ENCODE peak calls at places on chromosomes 13 and 19, in five cellular contexts. M is heart right ventricle, F is NT2/D1, S is NCI-H1436, J is GM10248. Y is an unnamed sample.

GRCh38 chr19:53183146-53183545 is 10.0 kb downstream of the ZNF665 start:
- DNase-seq in S (no peak), M (no peak), F (no peak), J (no peak), Y (no peak)

GRCh38 chr19:30519607-30520205 is 147.5 kb downstream of the ZNF536 start:
- DNase-seq in S (no peak), J (no peak), M (no peak), F (no peak), Y (no peak)

GRCh38 chr13:113113846-113114271 is 8.3 kb downstream of the F7 start:
- DNase-seq in J (no peak), S (no peak), M (no peak), F (no peak), Y (no peak)

GRCh38 chr19:35429698-35430097 is 18.4 kb upstream of the FFAR2 start:
- DNase-seq in S (no peak), J (no peak), M (no peak), F (no peak), Y (no peak)

GRCh38 chr19:35124098-35125060 is 8.8 kb downstream of the FXYD3 start:
- DNase-seq in S (no peak), M (peak), F (peak), J (peak), Y (peak)

GRCh38 chr19:46386151-46386550 is 27.2 kb downstream of the CCDC8 start:
- DNase-seq in F (no peak), J (no peak), M (no peak), S (no peak), Y (no peak)

GRCh38 chr13:52405767-52406494 is at the start of gene THSD1:
- DNase-seq in J (peak), M (peak), S (no peak), F (no peak), Y (peak)

GRCh38 chr13:27140060-27140459 is 31.6 kb downstream of the USP12 start:
- DNase-seq in J (no peak), M (no peak), S (no peak), F (no peak), Y (no peak)

GRCh38 chr19:2308114-2308556 is at the start of gene LINGO3:
- DNase-seq in M (no peak), S (peak), F (no peak), J (no peak), Y (peak)

GRCh38 chr13:76330756-76331155 is 555.4 kb downstream of the KCTD12 start:
- DNase-seq in F (no peak), M (no peak), S (no peak), J (no peak), Y (no peak)

GRCh38 chr19:679418-680286 is 3.5 kb downstream of the FSTL3 start:
- DNase-seq in F (no peak), J (no peak), S (no peak), M (peak), Y (no peak)

GRCh38 chr13:33957497-33957905 is 139.6 kb downstream of the RFC3 start:
- DNase-seq in J (no peak), F (no peak), S (no peak), M (no peak), Y (no peak)

GRCh38 chr19:30216453-30216852 is 155.7 kb upstream of the ZNF536 start:
- DNase-seq in F (no peak), M (no peak), S (no peak), J (no peak), Y (no peak)

Y was measured in NCI-H1930.